ENCODE peak calls at places on chromosomes 16 and 17, in nine cellular contexts. V, D, W, Q, S, M, E, O and I are unnamed samples.

GRCh38 chr16:1559446-1559975 is 26.0 kb downstream of the TMEM204 start:
- DNase-seq in S (no peak), W (no peak), O (no peak), Q (no peak), E (no peak), M (no peak), D (no peak), V (peak), I (no peak)

GRCh38 chr17:38451840-38452529 is 23.7 kb downstream of the ARHGAP23 start:
- DNase-seq in Q (no peak), D (peak), O (peak), E (no peak), M (peak), S (no peak), V (peak), W (no peak), I (no peak)

GRCh38 chr17:31388351-31388750 is 3.1 kb upstream of the RAB11FIP4 start:
- DNase-seq in D (no peak), Q (no peak), V (no peak), S (no peak), E (no peak), W (no peak), O (no peak), M (no peak), I (no peak)

GRCh38 chr17:43543300-43543699 is 2.8 kb downstream of the ETV4 start:
- DNase-seq in O (peak), W (no peak), S (no peak), M (peak), D (no peak), Q (no peak), E (no peak), V (no peak), I (no peak)

GRCh38 chr17:66281671-66282369 is 20.6 kb upstream of the PRKCA start:
- DNase-seq in M (no peak), E (no peak), Q (no peak), S (no peak), W (no peak), O (no peak), D (no peak), V (no peak), I (peak)

GRCh38 chr16:69165584-69165983 is 21.4 kb upstream of the SNTB2 start:
- DNase-seq in W (no peak), Q (no peak), S (no peak), M (no peak), V (no peak), O (no peak), D (no peak), E (no peak), I (no peak)

GRCh38 chr17:7843536-7844291 is 9.7 kb downstream of the KDM6B start:
- DNase-seq in O (peak), S (peak), M (peak), Q (peak), E (no peak), D (peak), V (peak), W (peak), I (peak)

GRCh38 chr16:84379008-84379730 is 10.8 kb downstream of the ATP2C2 start:
- DNase-seq in W (no peak), M (no peak), O (no peak), V (no peak), E (no peak), D (peak), S (no peak), Q (no peak), I (no peak)

GRCh38 chr16:67878846-67879245 is 5.8 kb upstream of the NRN1L start:
- DNase-seq in M (no peak), E (no peak), S (no peak), O (no peak), V (no peak), Q (no peak), D (no peak), W (no peak), I (no peak)

GRCh38 chr17:42844761-42845555 is 578 bp downstream of the AOC2 start:
- DNase-seq in S (no peak), V (no peak), D (no peak), E (no peak), M (no peak), O (no peak), W (no peak), Q (no peak), I (no peak)

GRCh38 chr17:75587718-75588545 is at the start of gene MYO15B:
- DNase-seq in S (peak), M (no peak), E (peak), O (peak), W (peak), D (peak), Q (no peak), V (peak), I (no peak)

GRCh38 chr17:33701910-33702309 is 408.8 kb upstream of the ASIC2 start:
- DNase-seq in Q (no peak), W (no peak), M (no peak), S (no peak), V (no peak), E (no peak), O (no peak), D (no peak), I (no peak)

GRCh38 chr16:69190046-69190588 is 3.2 kb downstream of the SNTB2 start:
- DNase-seq in E (no peak), V (no peak), M (no peak), O (no peak), Q (no peak), W (no peak), D (peak), S (no peak), I (no peak)

GRCh38 chr16:88669986-88670385 is 7.1 kb upstream of the MVD start:
- DNase-seq in E (no peak), O (no peak), M (no peak), S (no peak), D (no peak), V (no peak), Q (no peak), W (no peak), I (no peak)

GRCh38 chr16:7398536-7398935 is 65.9 kb downstream of the RBFOX1 start:
- DNase-seq in M (no peak), S (no peak), D (no peak), Q (no peak), O (no peak), V (no peak), W (no peak), E (no peak), I (no peak)

GRCh38 chr17:50047488-50048126 is 8.3 kb upstream of the ITGA3 start:
- DNase-seq in E (no peak), W (no peak), Q (peak), V (no peak), O (peak), M (peak), D (peak), S (no peak), I (no peak)

GRCh38 chr17:19748807-19749193 is 702 bp upstream of the ALDH3A1 start:
- DNase-seq in M (no peak), D (no peak), E (no peak), V (no peak), S (no peak), Q (no peak), O (no peak), W (no peak), I (no peak)

GRCh38 chr17:40777971-40778370 is 4.4 kb downstream of the KRT27 start:
- DNase-seq in W (no peak), O (no peak), M (no peak), S (no peak), V (no peak), Q (no peak), D (no peak), E (no peak), I (no peak)

GRCh38 chr17:64213995-64214507 is 49.0 kb downstream of the TEX2 start:
- DNase-seq in O (no peak), M (no peak), S (no peak), V (no peak), D (no peak), E (peak), Q (peak), W (no peak), I (no peak)

GRCh38 chr16:12079411-12079965 is 103.0 kb downstream of the SNX29 start:
- DNase-seq in D (no peak), V (peak), W (no peak), E (no peak), Q (no peak), M (no peak), O (no peak), S (no peak), I (no peak)

GRCh38 chr17:29561541-29562517 is 5.0 kb downstream of the ABHD15 start:
- DNase-seq in V (no peak), M (no peak), W (no peak), Q (no peak), O (peak), D (peak), E (no peak), S (no peak), I (no peak)

GRCh38 chr17:27485125-27485524 is 28.9 kb downstream of the KSR1 start:
- DNase-seq in O (no peak), V (no peak), W (no peak), E (no peak), Q (no peak), M (no peak), D (no peak), S (no peak), I (no peak)

GRCh38 chr16:57304169-57305061 is 19.9 kb upstream of the PLLP start:
- DNase-seq in O (peak), W (no peak), D (peak), M (peak), Q (no peak), V (no peak), E (no peak), S (no peak), I (peak)

GRCh38 chr17:15341385-15341849 is at the start of gene TEKT3:
- DNase-seq in W (peak), E (no peak), M (peak), Q (no peak), O (peak), D (peak), S (peak), V (no peak), I (peak)